ENCODE peak calls at places on chromosomes 11 and 22, in six cellular contexts. U, Q, X, L, R and F are unnamed samples.

GRCh38 chr11:127126956-127127355 is 126.4 kb upstream of the KIRREL3 start:
- DNase-seq in U (no peak), Q (no peak), X (no peak), L (no peak), R (no peak), F (no peak)

GRCh38 chr11:76978818-76979217 is 55.4 kb upstream of the B3GNT6 start:
- DNase-seq in U (no peak), Q (no peak), X (no peak), L (no peak), R (no peak), F (no peak)

GRCh38 chr11:99988105-99988907 is 698.8 kb upstream of the ARHGAP42 start:
- DNase-seq in U (no peak), Q (no peak), X (no peak), L (peak; percentile 8), R (no peak), F (no peak)

GRCh38 chr11:19979519-19979845 is 180.8 kb downstream of the DBX1 start:
- DNase-seq in U (no peak), Q (no peak), X (no peak), L (no peak), R (no peak), F (no peak)

GRCh38 chr11:114392735-114393667 is 7.3 kb downstream of the C11orf71 start:
- DNase-seq in U (no peak), Q (no peak), X (no peak), L (no peak), R (no peak), F (no peak)

GRCh38 chr22:30206964-30207363 is 39.6 kb downstream of the LIF start:
- DNase-seq in U (peak; percentile 99), Q (peak; percentile 84), X (peak; percentile 88), L (peak; percentile 96), R (peak; percentile 55), F (peak; percentile 51)

GRCh38 chr11:133982901-133983300 is 26.1 kb upstream of the IGSF9B start:
- DNase-seq in U (no peak), Q (no peak), X (no peak), L (no peak), R (no peak), F (no peak)

GRCh38 chr11:94794287-94795168 is 26.4 kb downstream of the AMOTL1 start:
- DNase-seq in U (peak; percentile 99), Q (no peak), X (no peak), L (peak; percentile 93), R (no peak), F (no peak)

GRCh38 chr11:45932217-45932616 is 9.8 kb downstream of the LARGE2 start:
- DNase-seq in U (no peak), Q (no peak), X (no peak), L (no peak), R (no peak), F (no peak)

GRCh38 chr22:37403267-37403960 is 23.9 kb downstream of the ELFN2 start:
- DNase-seq in U (no peak), Q (no peak), X (no peak), L (no peak), R (no peak), F (peak; percentile 59)

GRCh38 chr22:37401861-37402506 is 25.3 kb downstream of the ELFN2 start:
- DNase-seq in U (no peak), Q (no peak), X (no peak), L (no peak), R (no peak), F (no peak)

GRCh38 chr22:37406836-37407235 is 20.4 kb downstream of the ELFN2 start:
- DNase-seq in U (no peak), Q (no peak), X (no peak), L (no peak), R (no peak), F (no peak)

GRCh38 chr22:37401401-37401859 is 25.8 kb downstream of the ELFN2 start:
- DNase-seq in U (peak; percentile 23), Q (no peak), X (no peak), L (no peak), R (no peak), F (no peak)

DNA sequence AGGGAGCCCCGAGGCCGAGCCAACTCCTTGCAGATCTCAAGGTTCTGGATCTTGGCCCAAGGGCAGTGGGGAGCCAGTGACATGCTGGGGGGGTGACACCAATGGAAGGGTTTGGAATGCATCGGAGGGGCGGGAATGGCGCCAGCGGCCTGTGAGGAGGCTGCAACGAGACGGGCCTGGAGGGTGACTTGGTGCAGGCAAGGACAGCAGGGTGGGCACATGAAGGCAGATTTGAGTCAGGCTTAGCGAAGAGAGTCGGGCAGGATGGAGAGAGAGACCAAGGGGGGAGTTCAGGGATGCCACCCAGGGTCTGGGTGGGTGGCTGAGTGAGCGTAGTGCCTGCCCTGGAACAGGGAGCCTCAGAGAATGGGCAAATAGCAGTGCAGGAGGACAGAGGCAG is 23.2 kb downstream of the ELFN2 start:
- DNase-seq in U (no peak), Q (no peak), X (no peak), L (no peak), R (no peak), F (no peak)
- H3K4ac ChIP-seq in U (no peak overlapping the region), Q (no peak overlapping the region), X (no peak overlapping the region), L (no peak overlapping the region), R (no peak overlapping the region), F (no peak overlapping the region)

GRCh38 chr22:39517470-39517869 is 2.9 kb upstream of the ATF4 start:
- DNase-seq in U (no peak), Q (no peak), X (no peak), L (no peak), R (no peak), F (no peak)
- H3K9ac ChIP-seq in U (no peak overlapping the region), Q (no peak overlapping the region), X (no peak overlapping the region), L (peak overlapping the region; percentile 100), R (no peak overlapping the region), F (no peak overlapping the region)

DNA sequence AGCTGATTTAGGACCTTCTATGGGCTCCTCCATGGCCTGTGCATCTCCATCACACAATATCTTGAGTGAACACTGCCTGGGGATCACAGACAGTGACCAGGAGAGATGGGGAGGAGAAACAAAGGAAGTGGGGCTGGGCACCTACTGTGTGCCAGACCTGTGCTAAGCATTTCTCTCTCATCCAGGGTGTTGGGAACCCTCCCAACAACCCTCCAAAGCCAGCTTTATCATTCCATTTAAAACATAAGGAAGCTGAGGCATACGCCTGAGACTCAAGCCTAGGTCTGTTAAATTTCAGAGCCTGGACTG is 130.2 kb downstream of the MN1 start:
- DNase-seq in U (no peak), Q (no peak), X (no peak), L (no peak), R (no peak), F (no peak)
- H3K4ac ChIP-seq in U (no peak overlapping the region), Q (peak overlapping the region; percentile 1), X (peak overlapping the region; percentile 73), L (no peak overlapping the region), R (no peak overlapping the region), F (peak overlapping the region; percentile 80)

DNA sequence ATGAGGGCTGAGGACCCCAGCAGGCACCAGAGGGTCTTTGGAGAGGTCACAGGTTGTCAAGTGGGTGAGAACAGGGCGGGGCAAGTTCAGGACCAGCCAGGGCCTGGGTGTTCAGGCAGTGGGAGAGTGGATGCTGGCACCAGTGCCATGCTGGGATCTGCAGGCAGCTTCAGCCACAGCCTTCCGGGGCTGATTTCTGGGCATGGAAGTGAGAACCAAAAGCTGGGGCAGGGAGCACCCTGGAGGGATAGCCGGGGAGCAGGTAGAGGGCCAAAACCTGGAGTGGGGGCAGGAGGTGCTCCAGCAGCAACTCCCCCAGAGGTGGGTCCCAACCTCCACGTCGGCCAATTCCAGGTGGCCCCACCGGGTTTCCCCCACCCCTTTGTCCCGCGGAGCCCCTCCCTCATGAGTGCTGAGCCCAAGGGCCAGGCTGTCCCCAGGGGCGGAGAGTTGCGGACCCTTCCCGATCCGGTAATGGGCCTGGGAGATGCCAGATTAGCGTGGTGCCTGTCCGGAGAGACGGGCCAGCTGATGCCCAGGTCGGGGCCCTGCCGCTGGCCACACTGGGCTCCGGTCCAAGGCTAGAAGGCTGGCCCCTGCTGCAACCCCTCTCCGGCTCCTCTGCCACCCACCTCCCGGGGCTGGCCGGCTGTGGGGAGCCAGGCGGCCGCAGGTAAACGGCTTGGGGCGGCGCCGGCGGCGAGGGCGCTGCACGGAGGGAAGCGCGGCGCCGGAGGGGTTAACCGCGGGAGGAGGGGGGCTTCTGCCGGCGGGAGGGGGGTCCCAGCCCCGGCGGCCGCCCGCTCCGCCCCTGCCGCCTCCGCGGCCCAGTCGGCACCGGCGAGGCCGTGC is at the start of gene KCNK4:
- DNase-seq in U (no peak), Q (no peak), X (no peak), L (no peak), R (no peak), F (no peak)
- H3K9ac ChIP-seq in U (no peak within 1 kb of the TSS), Q (no peak within 1 kb of the TSS), X (peak within 1 kb of the TSS; percentile 29), L (peak within 1 kb of the TSS; percentile 29), R (no peak within 1 kb of the TSS), F (peak within 1 kb of the TSS; percentile 74)

GRCh38 chr11:28140689-28141455 is 32.7 kb downstream of the METTL15 start:
- DNase-seq in U (no peak), Q (peak; percentile 40), X (no peak), L (no peak), R (no peak), F (no peak)
- H3K4ac ChIP-seq in U (no peak overlapping the region), Q (no peak overlapping the region), X (no peak overlapping the region), L (no peak overlapping the region), R (no peak overlapping the region), F (no peak overlapping the region)

GRCh38 chr22:35380013-35380412 is 883 bp upstream of the HMOX1 start:
- DNase-seq in U (peak; percentile 17), Q (peak; percentile 73), X (no peak), L (peak; percentile 67), R (no peak), F (no peak)

GRCh38 chr22:35378547-35379078 is 2.3 kb upstream of the HMOX1 start:
- DNase-seq in U (no peak), Q (no peak), X (peak; percentile 75), L (no peak), R (no peak), F (no peak)

GRCh38 chr22:35379146-35379993 is 1.5 kb upstream of the HMOX1 start:
- DNase-seq in U (no peak), Q (peak; percentile 93), X (peak; percentile 71), L (no peak), R (no peak), F (no peak)

GRCh38 chr22:35376728-35377472 is 4.0 kb upstream of the HMOX1 start:
- DNase-seq in U (peak; percentile 99), Q (peak; percentile 97), X (peak; percentile 100), L (peak; percentile 98), R (peak; percentile 98), F (peak; percentile 95)

DNA sequence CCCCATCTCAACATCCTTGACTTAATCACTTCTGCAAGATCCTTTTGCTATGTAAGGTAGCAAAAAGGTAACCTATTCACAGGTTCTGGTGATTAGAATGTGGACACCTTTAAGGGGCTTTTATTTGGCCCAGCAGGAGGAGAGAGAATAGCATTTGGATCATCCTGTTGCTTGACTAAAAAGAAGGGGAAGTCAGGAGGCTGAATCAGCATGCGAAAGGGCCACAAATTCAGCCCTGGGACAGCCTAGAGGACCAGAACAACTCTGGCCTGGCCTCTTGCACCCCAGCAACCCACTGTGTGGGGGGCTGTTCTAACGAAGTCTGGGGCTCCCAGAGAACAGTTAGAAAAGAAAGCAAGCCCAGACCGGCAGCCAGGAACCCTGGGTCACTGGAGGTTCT is 3.2 kb upstream of the HMOX1 start:
- DNase-seq in U (no peak), Q (no peak), X (peak; percentile 41), L (no peak), R (peak; percentile 58), F (no peak)
- H3K9ac ChIP-seq in U (no peak overlapping the region), Q (no peak overlapping the region), X (peak overlapping the region; percentile 1), L (peak overlapping the region; percentile 87), R (no peak overlapping the region), F (no peak overlapping the region)

GRCh38 chr11:96038046-96038445 is 114.1 kb upstream of the MTMR2 start:
- DNase-seq in U (no peak), Q (peak; percentile 41), X (no peak), L (peak; percentile 70), R (no peak), F (no peak)
- H3K4ac ChIP-seq in U (no peak overlapping the region), Q (no peak overlapping the region), X (no peak overlapping the region), L (no peak overlapping the region), R (no peak overlapping the region), F (no peak overlapping the region)